ENCODE peak calls at places on chromosomes 7 and 10, in ten cellular contexts. Z is LoVo; Q is stimulated activated CD4-positive, alpha-beta T cell treated with anti-CD3 and anti-CD28 coated beads, Interleukin-2, amount 100 ng/mL, for 48 hours; O is kidney tubule cell; A is NCI-H526; C is fibroblast of pulmonary artery; G is hepatic stellate cell; E is GM12878; R is HCEC 1CT; D is NCI-H460. M is an unnamed sample.

GRCh38 chr10:34280599-34281374 is 534.3 kb downstream of the PARD3 start:
- DNase-seq in A (no peak), G (peak), C (peak), Z (no peak), Q (no peak), E (no peak), R (peak), D (peak), O (peak), M (peak)

GRCh38 chr10:29849434-29849833 is 210.0 kb downstream of the JCAD start:
- DNase-seq in R (peak), E (no peak), A (no peak), O (peak), D (no peak), C (peak), Q (no peak), Z (no peak), G (peak), M (peak)

GRCh38 chr10:78902815-78903214 is 166.0 kb upstream of the ZMIZ1 start:
- DNase-seq in D (no peak), A (no peak), O (no peak), E (no peak), R (no peak), G (no peak), C (no peak), Z (no peak), Q (no peak), M (no peak)

GRCh38 chr7:120926943-120927346 is 23.6 kb upstream of the ING3 start:
- DNase-seq in Q (no peak), E (no peak), Z (peak), O (peak), G (no peak), C (no peak), D (no peak), R (no peak), A (no peak), M (no peak)

GRCh38 chr7:7566651-7567611 is at the start of gene MIOS:
- DNase-seq in O (peak), E (no peak), R (peak), C (peak), A (peak), D (peak), G (peak), Z (peak), Q (peak), M (peak)

GRCh38 chr7:159109092-159110035 is 35.3 kb downstream of the VIPR2 start:
- DNase-seq in Q (no peak), D (no peak), A (peak), C (no peak), Z (no peak), E (no peak), R (no peak), O (peak), G (no peak), M (no peak)

GRCh38 chr10:106615081-106615480 is 549.4 kb downstream of the SORCS1 start:
- DNase-seq in C (peak), O (peak), A (no peak), E (no peak), Z (no peak), Q (no peak), R (no peak), G (peak), D (no peak), M (no peak)

GRCh38 chr7:95811846-95812445 is 39.6 kb downstream of the DYNC1I1 start:
- DNase-seq in E (no peak), D (no peak), Z (no peak), O (no peak), C (no peak), A (no peak), R (no peak), Q (no peak), G (no peak), M (no peak)

GRCh38 chr10:124657806-124658205 is 86.4 kb downstream of the FAM53B start:
- DNase-seq in Z (no peak), R (no peak), C (no peak), D (no peak), O (no peak), Q (no peak), A (no peak), E (peak), G (no peak), M (no peak)

GRCh38 chr10:79434223-79434687 is 11.2 kb downstream of the ZCCHC24 start:
- DNase-seq in D (no peak), R (peak), O (no peak), Z (no peak), E (no peak), G (no peak), C (no peak), A (no peak), Q (no peak), M (no peak)

GRCh38 chr10:59587083-59587755 is 122.4 kb downstream of the SLC16A9 start:
- DNase-seq in Q (no peak), C (no peak), D (no peak), A (no peak), G (no peak), Z (peak), O (peak), R (no peak), E (no peak), M (no peak)

GRCh38 chr7:74092964-74093339 is 9.3 kb downstream of the LIMK1 start:
- DNase-seq in A (no peak), Z (no peak), G (peak), Q (no peak), C (no peak), D (no peak), O (no peak), E (peak), R (no peak), M (peak)

GRCh38 chr10:43362191-43362839 is 9.1 kb upstream of the FXYD4 start:
- DNase-seq in D (peak), A (peak), R (no peak), C (peak), Z (peak), O (peak), G (peak), E (peak), Q (peak), M (peak)

GRCh38 chr10:121241337-121241736 is 356.9 kb downstream of the FGFR2 start:
- DNase-seq in D (no peak), A (no peak), Q (no peak), R (no peak), E (no peak), C (no peak), G (no peak), O (no peak), Z (no peak), M (no peak)

GRCh38 chr7:25672476-25672875 is 444.2 kb upstream of the NPVF start:
- DNase-seq in E (no peak), A (no peak), O (no peak), Q (no peak), G (no peak), Z (no peak), D (no peak), R (no peak), C (no peak), M (no peak)

GRCh38 chr10:75662715-75663114 is 231.3 kb downstream of the LRMDA start:
- DNase-seq in C (peak), E (no peak), Q (no peak), Z (no peak), R (no peak), G (no peak), A (no peak), O (no peak), D (no peak), M (no peak)

GRCh38 chr10:20004087-20004523 is 187.9 kb downstream of the PLXDC2 start:
- DNase-seq in Q (no peak), R (no peak), D (no peak), O (peak), E (peak), C (peak), A (no peak), Z (no peak), G (no peak), M (no peak)

GRCh38 chr7:112193915-112194502 is 12.2 kb downstream of the DOCK4 start:
- DNase-seq in Z (no peak), G (no peak), A (no peak), Q (no peak), D (no peak), R (no peak), C (no peak), E (no peak), O (no peak), M (no peak)

GRCh38 chr7:105639677-105640493 is 58.6 kb upstream of the EFCAB10 start:
- DNase-seq in E (no peak), R (no peak), C (no peak), G (no peak), Q (no peak), A (peak), Z (no peak), O (no peak), D (no peak), M (no peak)

GRCh38 chr7:94183289-94183749 is 179.2 kb upstream of the BET1 start:
- DNase-seq in O (peak), D (peak), Q (no peak), C (peak), Z (peak), G (peak), E (no peak), A (no peak), R (peak), M (peak)

GRCh38 chr7:115449689-115450088 is 527.8 kb downstream of the MDFIC start:
- DNase-seq in Z (no peak), A (no peak), Q (no peak), G (no peak), C (no peak), E (no peak), R (no peak), O (no peak), D (no peak), M (no peak)

GRCh38 chr10:87734987-87735827 is 75.5 kb downstream of the PAPSS2 start:
- DNase-seq in Z (peak), Q (peak), G (peak), D (peak), C (peak), R (peak), A (peak), O (peak), E (no peak), M (peak)

GRCh38 chr7:140512317-140513000 is 33.2 kb upstream of the MKRN1 start:
- DNase-seq in Z (peak), Q (no peak), C (no peak), R (peak), E (no peak), O (peak), A (peak), G (no peak), D (no peak), M (peak)

GRCh38 chr7:128321044-128321422 is 22.7 kb downstream of the RBM28 start:
- DNase-seq in C (no peak), D (no peak), R (no peak), Z (no peak), Q (no peak), O (no peak), A (no peak), G (no peak), E (no peak), M (no peak)